ENCODE peak calls at places on chromosomes 2 and 18, in nine cellular contexts. One of them, this sample, is unnamed.
A peak's percentile ranks its signal among the peaks of the same experiment; 100 is the strongest.

GRCh38 chr2:16406497-16406896 is 259.1 kb downstream of the CYRIA start:
- DNase-seq in glutamatergic neuron: no peak
- DNase-seq in testis: no peak
- DNase-seq in omental fat pad: no peak
- DNase-seq in endothelial cell: no peak
- DNase-seq in AG04449: no peak
- DNase-seq in brain microvascular endothelial cell: no peak
- DNase-seq in tibial artery: no peak
- DNase-seq in cardiac muscle cell: peak; percentile 84
- DNase-seq in this sample: no peak

GRCh38 chr18:13639196-13639595 is 87.2 kb downstream of the FAM210A start:
- DNase-seq in brain microvascular endothelial cell: no peak
- DNase-seq in glutamatergic neuron: no peak
- DNase-seq in omental fat pad: no peak
- DNase-seq in testis: no peak
- DNase-seq in tibial artery: no peak
- DNase-seq in AG04449: no peak
- DNase-seq in cardiac muscle cell: no peak
- DNase-seq in endothelial cell: no peak
- DNase-seq in this sample: no peak

GRCh38 chr2:181953773-181954537 is 31.7 kb upstream of the PPP1R1C start:
- DNase-seq in testis: peak; percentile 80
- DNase-seq in tibial artery: no peak
- DNase-seq in brain microvascular endothelial cell: peak; percentile 38
- DNase-seq in AG04449: no peak
- DNase-seq in omental fat pad: peak; percentile 31
- DNase-seq in endothelial cell: peak; percentile 58
- DNase-seq in cardiac muscle cell: peak; percentile 91
- DNase-seq in glutamatergic neuron: peak; percentile 62
- DNase-seq in this sample: no peak

GRCh38 chr2:74564222-74564621 is 9.7 kb downstream of the DOK1 start:
- DNase-seq in cardiac muscle cell: no peak
- DNase-seq in tibial artery: no peak
- DNase-seq in glutamatergic neuron: no peak
- DNase-seq in testis: no peak
- DNase-seq in AG04449: peak; percentile 86
- DNase-seq in omental fat pad: no peak
- DNase-seq in brain microvascular endothelial cell: no peak
- DNase-seq in endothelial cell: no peak
- DNase-seq in this sample: no peak

GRCh38 chr2:55482186-55482945 is 37.2 kb upstream of the CFAP36 start:
- DNase-seq in brain microvascular endothelial cell: peak; percentile 58
- DNase-seq in AG04449: no peak
- DNase-seq in tibial artery: no peak
- DNase-seq in cardiac muscle cell: no peak
- DNase-seq in omental fat pad: no peak
- DNase-seq in testis: no peak
- DNase-seq in endothelial cell: no peak
- DNase-seq in glutamatergic neuron: peak; percentile 31
- DNase-seq in this sample: no peak

GRCh38 chr2:175234650-175235049 is 53.1 kb upstream of the ATP5MC3 start:
- DNase-seq in endothelial cell: no peak
- DNase-seq in brain microvascular endothelial cell: no peak
- DNase-seq in omental fat pad: no peak
- DNase-seq in tibial artery: no peak
- DNase-seq in cardiac muscle cell: no peak
- DNase-seq in AG04449: no peak
- DNase-seq in testis: no peak
- DNase-seq in glutamatergic neuron: no peak
- DNase-seq in this sample: no peak

GRCh38 chr2:201797175-201797840 is 9.0 kb upstream of the CDK15 start:
- DNase-seq in tibial artery: no peak
- DNase-seq in brain microvascular endothelial cell: peak; percentile 21
- DNase-seq in AG04449: peak; percentile 87
- DNase-seq in endothelial cell: no peak
- DNase-seq in glutamatergic neuron: no peak
- DNase-seq in testis: no peak
- DNase-seq in cardiac muscle cell: no peak
- DNase-seq in omental fat pad: no peak
- DNase-seq in this sample: no peak

GRCh38 chr2:52880872-52881271 is 886.7 kb upstream of the CHAC2 start:
- DNase-seq in tibial artery: no peak
- DNase-seq in endothelial cell: no peak
- DNase-seq in glutamatergic neuron: no peak
- DNase-seq in cardiac muscle cell: no peak
- DNase-seq in omental fat pad: no peak
- DNase-seq in AG04449: no peak
- DNase-seq in testis: no peak
- DNase-seq in brain microvascular endothelial cell: peak; percentile 18
- DNase-seq in this sample: no peak

GRCh38 chr2:2947406-2947805 is 430.2 kb downstream of the EIPR1 start:
- DNase-seq in endothelial cell: no peak
- DNase-seq in omental fat pad: no peak
- DNase-seq in glutamatergic neuron: no peak
- DNase-seq in tibial artery: no peak
- DNase-seq in AG04449: no peak
- DNase-seq in brain microvascular endothelial cell: no peak
- DNase-seq in cardiac muscle cell: no peak
- DNase-seq in testis: no peak
- DNase-seq in this sample: no peak

GRCh38 chr2:100173907-100174525 is 31.6 kb upstream of the AFF3 start:
- DNase-seq in AG04449: peak; percentile 9
- DNase-seq in cardiac muscle cell: no peak
- DNase-seq in omental fat pad: no peak
- DNase-seq in testis: no peak
- DNase-seq in brain microvascular endothelial cell: no peak
- DNase-seq in tibial artery: no peak
- DNase-seq in endothelial cell: no peak
- DNase-seq in glutamatergic neuron: no peak
- DNase-seq in this sample: no peak

GRCh38 chr2:168798076-168798887 is 4.2 kb upstream of the NOSTRIN start:
- DNase-seq in glutamatergic neuron: no peak
- DNase-seq in omental fat pad: no peak
- DNase-seq in cardiac muscle cell: peak; percentile 21
- DNase-seq in tibial artery: no peak
- DNase-seq in brain microvascular endothelial cell: peak; percentile 28
- DNase-seq in AG04449: no peak
- DNase-seq in endothelial cell: peak; percentile 7
- DNase-seq in testis: no peak
- DNase-seq in this sample: no peak

GRCh38 chr2:44247924-44248323 is 27.4 kb upstream of the SLC3A1 start:
- DNase-seq in AG04449: no peak
- DNase-seq in glutamatergic neuron: no peak
- DNase-seq in testis: no peak
- DNase-seq in brain microvascular endothelial cell: no peak
- DNase-seq in tibial artery: no peak
- DNase-seq in cardiac muscle cell: no peak
- DNase-seq in omental fat pad: no peak
- DNase-seq in endothelial cell: no peak
- DNase-seq in this sample: no peak

GRCh38 chr2:182372661-182373060 is 54.2 kb downstream of the PDE1A start:
- DNase-seq in AG04449: peak; percentile 51
- DNase-seq in endothelial cell: no peak
- DNase-seq in omental fat pad: no peak
- DNase-seq in cardiac muscle cell: no peak
- DNase-seq in testis: no peak
- DNase-seq in glutamatergic neuron: no peak
- DNase-seq in brain microvascular endothelial cell: peak; percentile 75
- DNase-seq in tibial artery: peak; percentile 73
- DNase-seq in this sample: no peak

GRCh38 chr2:242011516-242011915 is 142.0 kb downstream of the RTP5 start:
- DNase-seq in brain microvascular endothelial cell: no peak
- DNase-seq in endothelial cell: no peak
- DNase-seq in omental fat pad: no peak
- DNase-seq in AG04449: no peak
- DNase-seq in tibial artery: peak; percentile 40
- DNase-seq in cardiac muscle cell: no peak
- DNase-seq in testis: no peak
- DNase-seq in glutamatergic neuron: no peak
- DNase-seq in this sample: no peak

GRCh38 chr2:158713523-158714138 is 81.5 kb upstream of the DAPL1 start:
- DNase-seq in AG04449: no peak
- DNase-seq in endothelial cell: no peak
- DNase-seq in glutamatergic neuron: no peak
- DNase-seq in brain microvascular endothelial cell: no peak
- DNase-seq in testis: no peak
- DNase-seq in tibial artery: no peak
- DNase-seq in cardiac muscle cell: no peak
- DNase-seq in omental fat pad: no peak
- DNase-seq in this sample: no peak

DNA sequence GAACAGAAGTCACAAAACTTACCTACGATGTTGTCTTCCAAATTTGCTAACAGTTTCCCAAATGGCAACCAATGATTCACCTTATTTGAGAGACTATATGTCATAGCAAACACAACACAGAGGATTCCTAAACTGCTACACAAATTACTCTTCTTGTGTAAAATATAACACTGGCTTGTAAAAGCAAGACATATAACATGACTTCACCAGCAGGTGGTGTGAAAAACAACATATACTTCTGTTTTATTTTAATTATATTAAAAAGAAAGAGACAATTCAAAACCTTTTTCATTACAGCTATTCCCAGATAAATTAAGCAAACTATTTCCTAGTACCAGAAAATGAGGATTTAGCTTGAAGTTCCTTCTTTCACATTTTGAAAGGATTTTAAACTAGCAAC is 62.2 kb downstream of the SCN3A start:
- DNase-seq in brain microvascular endothelial cell: no peak
- DNase-seq in endothelial cell: no peak
- DNase-seq in AG04449: no peak
- DNase-seq in cardiac muscle cell: no peak
- DNase-seq in glutamatergic neuron: no peak
- DNase-seq in omental fat pad: no peak
- DNase-seq in testis: no peak
- DNase-seq in tibial artery: no peak
- DNase-seq in this sample: no peak
- TF ChIP-seq CTCF in brain microvascular endothelial cell: no peak
- TF ChIP-seq CTCF in endothelial cell: peak; percentile 57
- TF ChIP-seq CTCF in AG04449: no peak
- TF ChIP-seq CTCF in cardiac muscle cell: no peak
- TF ChIP-seq CTCF in glutamatergic neuron: peak; percentile 51
- TF ChIP-seq CTCF in omental fat pad: no peak
- TF ChIP-seq CTCF in testis: peak; percentile 20
- TF ChIP-seq CTCF in tibial artery: no peak
- TF ChIP-seq CTCF in this sample: peak; percentile 34

DNA sequence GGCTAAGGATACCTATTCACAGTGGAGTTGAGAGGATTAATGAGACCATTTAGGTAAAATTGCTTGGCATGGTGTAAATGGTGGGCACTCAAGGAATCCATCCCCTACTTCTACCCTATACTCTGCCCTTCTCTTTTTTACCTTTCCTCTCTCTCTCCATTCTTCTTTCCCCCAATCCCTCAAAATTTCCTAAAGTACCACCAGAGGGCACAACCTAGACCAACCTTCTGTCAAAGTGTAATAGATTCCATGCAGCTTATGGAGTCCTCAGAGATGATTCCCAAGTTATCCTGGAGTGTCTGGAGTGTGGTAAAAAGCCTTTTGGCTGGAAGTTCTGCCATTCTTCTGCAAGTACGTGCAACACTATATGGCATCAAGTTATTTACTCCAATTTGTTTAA is 33.0 kb upstream of the CCDC195 start:
- DNase-seq in testis: no peak
- DNase-seq in cardiac muscle cell: no peak
- DNase-seq in tibial artery: no peak
- DNase-seq in glutamatergic neuron: no peak
- DNase-seq in AG04449: no peak
- DNase-seq in brain microvascular endothelial cell: no peak
- DNase-seq in omental fat pad: no peak
- DNase-seq in endothelial cell: no peak
- DNase-seq in this sample: no peak
- TF ChIP-seq CTCF in testis: peak; percentile 6
- TF ChIP-seq CTCF in cardiac muscle cell: peak; percentile 32
- TF ChIP-seq CTCF in tibial artery: no peak
- TF ChIP-seq CTCF in glutamatergic neuron: no peak
- TF ChIP-seq CTCF in AG04449: no peak
- TF ChIP-seq CTCF in brain microvascular endothelial cell: no peak
- TF ChIP-seq CTCF in omental fat pad: no peak
- TF ChIP-seq CTCF in endothelial cell: no peak
- TF ChIP-seq CTCF in this sample: no peak

GRCh38 chr2:107772380-107772779 is 54.3 kb upstream of the RGPD4 start:
- DNase-seq in testis: no peak
- DNase-seq in glutamatergic neuron: no peak
- DNase-seq in brain microvascular endothelial cell: no peak
- DNase-seq in cardiac muscle cell: no peak
- DNase-seq in omental fat pad: no peak
- DNase-seq in AG04449: no peak
- DNase-seq in endothelial cell: no peak
- DNase-seq in tibial artery: no peak
- DNase-seq in this sample: no peak
- TF ChIP-seq CTCF in testis: no peak
- TF ChIP-seq CTCF in glutamatergic neuron: no peak
- TF ChIP-seq CTCF in brain microvascular endothelial cell: no peak
- TF ChIP-seq CTCF in cardiac muscle cell: no peak
- TF ChIP-seq CTCF in omental fat pad: no peak
- TF ChIP-seq CTCF in AG04449: no peak
- TF ChIP-seq CTCF in endothelial cell: no peak
- TF ChIP-seq CTCF in tibial artery: no peak
- TF ChIP-seq CTCF in this sample: no peak

GRCh38 chr2:28751956-28752607 is 452 bp downstream of the PPP1CB start:
- DNase-seq in brain microvascular endothelial cell: no peak
- DNase-seq in testis: no peak
- DNase-seq in endothelial cell: peak; percentile 33
- DNase-seq in omental fat pad: peak; percentile 48
- DNase-seq in cardiac muscle cell: peak; percentile 43
- DNase-seq in glutamatergic neuron: no peak
- DNase-seq in AG04449: no peak
- DNase-seq in tibial artery: no peak
- DNase-seq in this sample: no peak

GRCh38 chr2:28753043-28753683 is 1.5 kb downstream of the PPP1CB start:
- DNase-seq in glutamatergic neuron: no peak
- DNase-seq in endothelial cell: peak; percentile 27
- DNase-seq in cardiac muscle cell: peak; percentile 76
- DNase-seq in tibial artery: peak; percentile 86
- DNase-seq in testis: peak; percentile 82
- DNase-seq in AG04449: no peak
- DNase-seq in omental fat pad: no peak
- DNase-seq in brain microvascular endothelial cell: peak; percentile 66
- DNase-seq in this sample: no peak

GRCh38 chr2:28752608-28752984 is 966 bp downstream of the PPP1CB start:
- DNase-seq in brain microvascular endothelial cell: no peak
- DNase-seq in omental fat pad: no peak
- DNase-seq in tibial artery: no peak
- DNase-seq in testis: no peak
- DNase-seq in cardiac muscle cell: peak; percentile 14
- DNase-seq in endothelial cell: no peak
- DNase-seq in AG04449: no peak
- DNase-seq in glutamatergic neuron: no peak
- DNase-seq in this sample: no peak

GRCh38 chr2:28750316-28751101 is 1.1 kb upstream of the PPP1CB start:
- DNase-seq in cardiac muscle cell: peak; percentile 8
- DNase-seq in brain microvascular endothelial cell: no peak
- DNase-seq in glutamatergic neuron: no peak
- DNase-seq in AG04449: no peak
- DNase-seq in omental fat pad: no peak
- DNase-seq in testis: no peak
- DNase-seq in tibial artery: no peak
- DNase-seq in endothelial cell: no peak
- DNase-seq in this sample: no peak

GRCh38 chr2:28751102-28751955 is at the start of gene PPP1CB:
- DNase-seq in tibial artery: peak; percentile 99
- DNase-seq in AG04449: peak; percentile 65
- DNase-seq in testis: peak; percentile 97
- DNase-seq in omental fat pad: peak; percentile 54
- DNase-seq in brain microvascular endothelial cell: peak; percentile 90
- DNase-seq in cardiac muscle cell: peak; percentile 97
- DNase-seq in glutamatergic neuron: peak; percentile 96
- DNase-seq in endothelial cell: peak; percentile 94
- DNase-seq in this sample: peak; percentile 99
- TF ChIP-seq CTCF in tibial artery: peak; percentile 43
- TF ChIP-seq CTCF in AG04449: peak; percentile 57
- TF ChIP-seq CTCF in testis: peak; percentile 28
- TF ChIP-seq CTCF in omental fat pad: no peak
- TF ChIP-seq CTCF in brain microvascular endothelial cell: peak; percentile 22
- TF ChIP-seq CTCF in cardiac muscle cell: peak; percentile 30
- TF ChIP-seq CTCF in glutamatergic neuron: peak; percentile 28
- TF ChIP-seq CTCF in endothelial cell: peak; percentile 13
- TF ChIP-seq CTCF in this sample: peak; percentile 23